ENCODE peak calls at places on chromosomes 12 and 14, in four cellular contexts. One of them, this sample, is unnamed.

GRCh38 chr14:92997343-92998061 is 74.6 kb downstream of the CHGA start:
- DNase-seq in GM18507: no peak
- DNase-seq in WTC11: no peak
- DNase-seq in glutamatergic neuron: no peak
- DNase-seq in this sample: no peak

GRCh38 chr12:124140889-124141550 is 153.9 kb upstream of the RFLNA start:
- DNase-seq in GM18507: no peak
- DNase-seq in WTC11: peak
- DNase-seq in glutamatergic neuron: no peak
- DNase-seq in this sample: no peak

GRCh38 chr14:77674931-77675330 is 32.9 kb downstream of the ALKBH1 start:
- DNase-seq in GM18507: no peak
- DNase-seq in WTC11: no peak
- DNase-seq in glutamatergic neuron: no peak
- DNase-seq in this sample: no peak

GRCh38 chr14:64201931-64202330 is 92.2 kb downstream of the ESR2 start:
- DNase-seq in GM18507: no peak
- DNase-seq in WTC11: no peak
- DNase-seq in glutamatergic neuron: no peak
- DNase-seq in this sample: no peak

GRCh38 chr12:28513983-28514382 is 323.7 kb downstream of the CCDC91 start:
- DNase-seq in GM18507: no peak
- DNase-seq in WTC11: no peak
- DNase-seq in glutamatergic neuron: no peak
- DNase-seq in this sample: no peak

GRCh38 chr12:98916106-98916505 is 271.0 kb downstream of the APAF1 start:
- DNase-seq in GM18507: no peak
- DNase-seq in WTC11: no peak
- DNase-seq in glutamatergic neuron: no peak
- DNase-seq in this sample: no peak

GRCh38 chr12:132489602-132490239 is at the start of gene FBRSL1:
- DNase-seq in GM18507: peak
- DNase-seq in WTC11: peak
- DNase-seq in glutamatergic neuron: peak
- DNase-seq in this sample: peak

GRCh38 chr12:67091204-67091603 is 178.0 kb upstream of the CAND1 start:
- DNase-seq in GM18507: no peak
- DNase-seq in WTC11: no peak
- DNase-seq in glutamatergic neuron: no peak
- DNase-seq in this sample: no peak

GRCh38 chr14:71855399-71856036 is 76.7 kb upstream of the RGS6 start:
- DNase-seq in GM18507: peak
- DNase-seq in WTC11: peak
- DNase-seq in glutamatergic neuron: peak
- DNase-seq in this sample: peak

GRCh38 chr14:96249016-96249415 is 7.0 kb upstream of the BDKRB1 start:
- DNase-seq in GM18507: no peak
- DNase-seq in WTC11: no peak
- DNase-seq in glutamatergic neuron: no peak
- DNase-seq in this sample: no peak

GRCh38 chr14:49622022-49622607 is 1.5 kb downstream of the MGAT2 start:
- DNase-seq in GM18507: no peak
- DNase-seq in WTC11: no peak
- DNase-seq in glutamatergic neuron: no peak
- DNase-seq in this sample: no peak

GRCh38 chr14:101665478-101666078 is 95.9 kb upstream of the PPP2R5C start:
- DNase-seq in GM18507: peak
- DNase-seq in WTC11: peak
- DNase-seq in glutamatergic neuron: peak
- DNase-seq in this sample: peak

GRCh38 chr14:90651405-90651804 is 164.8 kb downstream of the TTC7B start:
- DNase-seq in GM18507: no peak
- DNase-seq in WTC11: no peak
- DNase-seq in glutamatergic neuron: no peak
- DNase-seq in this sample: no peak

GRCh38 chr12:49803693-49804450 is 24.3 kb downstream of the NCKAP5L start:
- DNase-seq in GM18507: no peak
- DNase-seq in WTC11: no peak
- DNase-seq in glutamatergic neuron: no peak
- DNase-seq in this sample: no peak

GRCh38 chr14:95483843-95484165 is 32.6 kb downstream of the SYNE3 start:
- DNase-seq in GM18507: no peak
- DNase-seq in WTC11: no peak
- DNase-seq in glutamatergic neuron: no peak
- DNase-seq in this sample: no peak

GRCh38 chr12:5554711-5555110 is 122.8 kb downstream of the NTF3 start:
- DNase-seq in GM18507: no peak
- DNase-seq in WTC11: no peak
- DNase-seq in glutamatergic neuron: no peak
- DNase-seq in this sample: no peak

GRCh38 chr12:29537292-29537691 is 39.8 kb upstream of the OVCH1 start:
- DNase-seq in GM18507: no peak
- DNase-seq in WTC11: no peak
- DNase-seq in glutamatergic neuron: no peak
- DNase-seq in this sample: no peak

GRCh38 chr14:71449316-71450055 is 482.7 kb upstream of the RGS6 start:
- DNase-seq in GM18507: no peak
- DNase-seq in WTC11: no peak
- DNase-seq in glutamatergic neuron: no peak
- DNase-seq in this sample: no peak

GRCh38 chr14:69928111-69928523 is 48.9 kb downstream of the SMOC1 start:
- DNase-seq in GM18507: no peak
- DNase-seq in WTC11: no peak
- DNase-seq in glutamatergic neuron: no peak
- DNase-seq in this sample: no peak

GRCh38 chr14:75906228-75906627 is 75.6 kb downstream of the TGFB3 start:
- DNase-seq in GM18507: no peak
- DNase-seq in WTC11: no peak
- DNase-seq in glutamatergic neuron: no peak
- DNase-seq in this sample: no peak